ENCODE peak calls at places on chromosomes 11 and 22, in ten cellular contexts. P, N, B, Y, W, K, A, V, E and M are unnamed samples.
A peak's percentile ranks its signal among the peaks of the same experiment; 100 is the strongest.

GRCh38 chr22:37515902-37516301 is 3.3 kb downstream of the CARD10 start:
- DNase-seq in K (no peak), V (no peak), A (no peak), E (no peak), N (no peak), B (no peak), Y (peak; percentile 48), W (no peak), P (no peak), M (no peak)

GRCh38 chr11:79708319-79708928 is 267.6 kb upstream of the TENM4 start:
- DNase-seq in Y (peak; percentile 75), K (peak; percentile 41), V (peak; percentile 50), P (no peak), N (peak; percentile 19), B (no peak), A (no peak), E (peak; percentile 9), W (no peak), M (peak; percentile 58)

GRCh38 chr22:36358533-36359171 is 29.1 kb downstream of the MYH9 start:
- DNase-seq in V (no peak), N (no peak), A (no peak), E (no peak), W (no peak), Y (peak; percentile 45), K (no peak), B (no peak), P (no peak), M (no peak)

GRCh38 chr11:68044145-68044813 is 5.5 kb downstream of the TCIRG1 start:
- DNase-seq in W (no peak), Y (peak; percentile 88), K (no peak), V (no peak), B (no peak), P (no peak), E (no peak), A (no peak), N (no peak), M (no peak)

GRCh38 chr11:68832476-68833176 is 9.1 kb downstream of the CPT1A start:
- DNase-seq in B (no peak), V (no peak), K (no peak), P (no peak), W (no peak), A (no peak), N (no peak), Y (no peak), E (no peak), M (no peak)

GRCh38 chr22:37309221-37310074 is 27.1 kb downstream of the CYTH4 start:
- DNase-seq in W (no peak), N (peak; percentile 79), P (no peak), B (peak; percentile 75), K (no peak), Y (peak; percentile 43), E (no peak), A (no peak), V (no peak), M (no peak)

GRCh38 chr11:35626511-35626910 is 8.3 kb downstream of the FJX1 start:
- DNase-seq in P (no peak), K (no peak), B (no peak), A (no peak), V (no peak), N (no peak), W (no peak), Y (no peak), E (no peak), M (no peak)

GRCh38 chr11:14541180-14541579 is 21.0 kb upstream of the PSMA1 start:
- DNase-seq in N (no peak), B (no peak), A (no peak), P (peak; percentile 73), Y (no peak), V (no peak), K (peak; percentile 76), E (no peak), W (no peak), M (no peak)

GRCh38 chr22:29606320-29606719 is 2.9 kb downstream of the NF2 start:
- DNase-seq in V (no peak), N (no peak), W (no peak), P (no peak), B (no peak), Y (no peak), K (no peak), E (no peak), A (no peak), M (no peak)

GRCh38 chr11:86696004-86696403 is 23.6 kb upstream of the ME3 start:
- DNase-seq in W (no peak), P (no peak), Y (peak; percentile 73), A (no peak), B (no peak), E (no peak), K (peak; percentile 95), V (peak; percentile 92), N (no peak), M (peak; percentile 91)

GRCh38 chr11:69613594-69613993 is 27.4 kb upstream of the CCND1 start:
- DNase-seq in V (no peak), A (peak; percentile 52), P (no peak), K (no peak), Y (no peak), B (no peak), E (no peak), N (no peak), W (no peak), M (no peak)

GRCh38 chr11:121068787-121069186 is 32.3 kb upstream of the TECTA start:
- DNase-seq in A (no peak), Y (no peak), P (no peak), B (no peak), V (no peak), E (no peak), W (no peak), N (no peak), K (no peak), M (no peak)

DNA sequence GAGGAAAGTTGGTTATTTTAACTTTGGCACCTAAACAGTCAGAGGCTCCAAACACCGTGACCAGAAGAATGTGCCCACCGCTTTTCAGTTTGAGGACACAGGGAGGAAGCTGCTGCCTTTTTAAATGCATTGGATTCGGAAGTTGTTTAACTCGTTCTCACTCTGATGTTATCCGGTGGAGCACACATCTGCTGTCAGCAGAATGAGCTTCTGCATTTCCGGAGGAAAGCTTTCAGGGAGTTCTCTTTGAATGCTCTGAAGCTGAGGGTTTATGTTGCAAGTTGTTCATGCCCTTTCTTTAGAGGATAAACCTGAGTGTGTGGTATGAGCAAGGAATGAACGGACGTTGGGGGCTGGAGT is 64.1 kb downstream of the PPFIBP2 start:
- DNase-seq in B (no peak), K (peak; percentile 72), P (no peak), E (no peak), N (no peak), V (peak; percentile 49), W (no peak), A (no peak), Y (peak; percentile 78), M (no peak)
- TF ChIP-seq CTCF in B (no peak), K (no peak), P (no peak), E (no peak), N (no peak), V (no peak), W (no peak), A (no peak), Y (no peak), M (no peak)

GRCh38 chr11:75579841-75580240 is 17.8 kb downstream of the SERPINH1 start:
- DNase-seq in N (no peak), E (no peak), B (no peak), K (no peak), V (no peak), Y (peak; percentile 80), P (no peak), A (no peak), W (no peak), M (no peak)

GRCh38 chr11:75582461-75582934 is 20.4 kb downstream of the SERPINH1 start:
- DNase-seq in E (no peak), N (no peak), P (no peak), K (no peak), B (no peak), V (no peak), W (no peak), A (no peak), Y (peak; percentile 46), M (no peak)

GRCh38 chr11:75585271-75585670 is 23.2 kb downstream of the SERPINH1 start:
- DNase-seq in E (no peak), Y (peak; percentile 8), W (no peak), N (no peak), A (no peak), K (no peak), P (no peak), V (no peak), B (no peak), M (no peak)

GRCh38 chr11:75583710-75584658 is 21.9 kb downstream of the SERPINH1 start:
- DNase-seq in W (peak; percentile 78), E (no peak), Y (peak; percentile 97), N (no peak), A (peak; percentile 94), V (peak; percentile 61), P (peak; percentile 85), K (peak; percentile 92), B (peak; percentile 85), M (no peak)

DNA sequence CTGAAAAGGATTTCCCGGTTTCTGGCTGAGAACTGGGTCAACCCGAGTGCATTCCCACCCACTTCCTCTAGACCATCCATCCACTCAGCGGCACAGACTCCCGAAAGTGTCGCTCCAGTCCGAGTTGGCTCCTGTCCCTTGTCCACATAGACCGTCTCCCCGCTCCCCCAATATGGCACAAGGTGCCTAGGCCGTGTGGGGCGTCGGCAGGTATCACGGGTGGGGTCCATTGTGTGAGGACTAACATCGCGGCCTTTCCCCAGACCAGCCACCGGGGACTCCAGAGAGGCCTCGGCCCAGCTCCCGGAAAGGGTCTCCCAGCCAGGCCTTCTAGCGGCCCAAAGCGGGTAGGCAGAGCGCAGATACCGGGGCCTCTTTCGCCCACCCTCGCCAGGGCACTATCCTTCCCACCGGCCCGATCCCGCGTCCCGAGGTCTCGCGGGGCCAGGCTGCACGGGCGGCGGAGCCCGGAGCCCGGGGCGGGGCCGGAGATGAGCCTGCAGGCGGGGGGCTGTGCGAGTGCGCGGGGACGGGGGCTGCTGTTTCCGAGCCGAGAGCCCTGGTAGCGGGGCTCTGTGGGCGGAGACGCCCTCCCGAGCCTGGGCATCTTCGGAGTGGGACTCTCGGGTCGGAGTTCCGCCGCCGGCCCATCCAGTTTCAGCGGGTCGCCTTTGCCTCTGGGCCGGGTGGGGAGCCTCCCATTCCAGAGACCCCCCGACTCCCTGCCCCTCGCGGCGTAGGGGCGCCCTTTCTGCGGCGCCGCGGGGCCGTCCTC is 21.1 kb downstream of the SERPINH1 start:
- DNase-seq in E (peak; percentile 57), W (peak; percentile 68), P (peak; percentile 73), V (peak; percentile 66), Y (peak; percentile 98), A (peak; percentile 92), N (peak; percentile 12), B (peak; percentile 86), K (peak; percentile 83), M (peak; percentile 80)
- TF ChIP-seq CTCF in E (no peak), W (peak; percentile 37), P (peak; percentile 40), V (peak; percentile 9), Y (no peak), A (no peak), N (no peak), B (peak; percentile 50), K (peak; percentile 35), M (peak; percentile 23)

GRCh38 chr11:64660706-64661105 is 62.3 kb downstream of the NRXN2 start:
- DNase-seq in Y (peak; percentile 90), W (no peak), E (no peak), V (no peak), N (no peak), P (no peak), B (no peak), K (no peak), A (peak; percentile 80), M (no peak)
- TF ChIP-seq CTCF in Y (no peak), W (no peak), E (no peak), V (no peak), N (no peak), P (no peak), B (no peak), K (no peak), A (no peak), M (no peak)

GRCh38 chr11:126542621-126543020 is 187.1 kb downstream of the ST3GAL4 start:
- DNase-seq in Y (no peak), N (no peak), B (no peak), P (no peak), W (no peak), A (no peak), E (no peak), K (no peak), V (no peak), M (no peak)
- TF ChIP-seq CTCF in Y (no peak), N (no peak), B (no peak), P (no peak), W (no peak), A (no peak), E (no peak), K (no peak), V (no peak), M (no peak)